ENCODE peak calls at places on chromosomes 11 and 22, in seven cellular contexts. B is cardiac fibroblast, W is AG04449, G is heart right ventricle, O is foreskin fibroblast, N is HFF-Myc, Z is AG10803. Q is an unnamed sample.

GRCh38 chr11:426851-427250 is 12.1 kb upstream of the SIGIRR start:
- DNase-seq in B (no peak), W (no peak), G (no peak), O (no peak), N (no peak), Z (no peak), Q (no peak)

GRCh38 chr11:119024430-119025098 is 6.0 kb downstream of the TRAPPC4 start:
- DNase-seq in B (no peak), W (no peak), G (peak), O (no peak), N (no peak), Z (no peak), Q (no peak)

GRCh38 chr11:75275581-75275980 is 35.0 kb downstream of the TPBGL start:
- DNase-seq in B (no peak), W (no peak), G (no peak), O (no peak), N (no peak), Z (no peak), Q (no peak)

GRCh38 chr11:114309517-114309916 is 13.3 kb downstream of the NNMT start:
- DNase-seq in B (peak), W (no peak), G (no peak), O (no peak), N (no peak), Z (no peak), Q (no peak)

GRCh38 chr11:32434387-32435151 is 770 bp downstream of the WT1 start:
- DNase-seq in B (peak), W (no peak), G (peak), O (no peak), N (no peak), Z (no peak), Q (peak)

GRCh38 chr11:76791861-76792260 is 8.7 kb downstream of the TSKU start:
- DNase-seq in B (peak), W (no peak), G (no peak), O (peak), N (no peak), Z (peak), Q (no peak)

GRCh38 chr11:94457118-94458029 is 36.3 kb downstream of the MRE11 start:
- DNase-seq in B (peak), W (no peak), G (no peak), O (no peak), N (no peak), Z (no peak), Q (no peak)

GRCh38 chr11:2745511-2745910 is 45.7 kb upstream of the KCNQ1OT1 start:
- DNase-seq in B (no peak), W (no peak), G (no peak), O (no peak), N (no peak), Z (no peak), Q (peak)

GRCh38 chr22:44807915-44808690 is 55.7 kb downstream of the ARHGAP8 start:
- DNase-seq in B (no peak), W (no peak), G (no peak), O (no peak), N (no peak), Z (no peak), Q (peak)

GRCh38 chr22:18067548-18068341 is 10.0 kb upstream of the PEX26 start:
- DNase-seq in B (no peak), W (no peak), G (no peak), O (no peak), N (no peak), Z (peak), Q (no peak)

GRCh38 chr11:123166095-123166559 is 28.9 kb downstream of the CLMP start:
- DNase-seq in B (peak), W (peak), G (peak), O (no peak), N (no peak), Z (peak), Q (peak)

GRCh38 chr11:85884581-85885021 is 29.4 kb downstream of the CCDC83 start:
- DNase-seq in B (no peak), W (no peak), G (no peak), O (no peak), N (no peak), Z (peak), Q (peak)

GRCh38 chr22:43827926-43828710 is 16.0 kb upstream of the EFCAB6 start:
- DNase-seq in B (no peak), W (no peak), G (no peak), O (no peak), N (no peak), Z (no peak), Q (no peak)

GRCh38 chr11:128893578-128894295 is 2.6 kb downstream of the KCNJ5 start:
- DNase-seq in B (no peak), W (no peak), G (no peak), O (no peak), N (no peak), Z (no peak), Q (no peak)

GRCh38 chr22:25898707-25899365 is 156.8 kb downstream of the MYO18B start:
- DNase-seq in B (peak), W (no peak), G (no peak), O (no peak), N (no peak), Z (no peak), Q (no peak)

GRCh38 chr11:130849215-130849568 is 67.1 kb downstream of the SNX19 start:
- DNase-seq in B (peak), W (peak), G (no peak), O (peak), N (peak), Z (peak), Q (no peak)

GRCh38 chr22:47775686-47776085 is 1013.2 kb downstream of the TBC1D22A start:
- DNase-seq in B (no peak), W (no peak), G (no peak), O (no peak), N (no peak), Z (no peak), Q (no peak)

GRCh38 chr11:78465169-78465942 is 47.7 kb upstream of the GAB2 start:
- DNase-seq in B (no peak), W (no peak), G (no peak), O (no peak), N (no peak), Z (no peak), Q (no peak)

GRCh38 chr11:125948278-125949051 is 2.6 kb downstream of the VSIG10L2 start:
- DNase-seq in B (no peak), W (no peak), G (no peak), O (no peak), N (no peak), Z (no peak), Q (no peak)

GRCh38 chr11:117586392-117586791 is 210.6 kb downstream of the DSCAML1 start:
- DNase-seq in B (no peak), W (no peak), G (no peak), O (no peak), N (no peak), Z (no peak), Q (no peak)

GRCh38 chr11:78187366-78188011 is 937 bp downstream of the KCTD21 start:
- DNase-seq in B (no peak), W (no peak), G (no peak), O (peak), N (no peak), Z (no peak), Q (no peak)

GRCh38 chr11:113664981-113665710 is 41.0 kb downstream of the TMPRSS5 start:
- DNase-seq in B (no peak), W (no peak), G (no peak), O (no peak), N (no peak), Z (no peak), Q (no peak)

GRCh38 chr11:118476676-118477075 is 40.4 kb downstream of the KMT2A start:
- DNase-seq in B (peak), W (no peak), G (no peak), O (peak), N (no peak), Z (peak), Q (no peak)

GRCh38 chr11:9260182-9261146 is 4.7 kb downstream of the DENND5A start:
- DNase-seq in B (peak), W (no peak), G (no peak), O (no peak), N (no peak), Z (no peak), Q (no peak)
- TF ChIP-seq CTCF in B (peak), W (no peak), G (peak), O (peak), N (peak), Z (peak), Q (no peak)

GRCh38 chr22:49026476-49027121 is 801.1 kb downstream of the BRD1 start:
- DNase-seq in B (no peak), W (no peak), G (no peak), O (no peak), N (no peak), Z (no peak), Q (no peak)
- TF ChIP-seq CTCF in B (no peak), W (no peak), G (no peak), O (no peak), N (no peak), Z (no peak), Q (peak)

GRCh38 chr11:17217395-17217794 is 9.6 kb upstream of the PIK3C2A start:
- DNase-seq in B (no peak), W (no peak), G (no peak), O (no peak), N (no peak), Z (no peak), Q (no peak)
- TF ChIP-seq CTCF in B (no peak), W (no peak), G (no peak), O (no peak), N (no peak), Z (no peak), Q (no peak)

DNA sequence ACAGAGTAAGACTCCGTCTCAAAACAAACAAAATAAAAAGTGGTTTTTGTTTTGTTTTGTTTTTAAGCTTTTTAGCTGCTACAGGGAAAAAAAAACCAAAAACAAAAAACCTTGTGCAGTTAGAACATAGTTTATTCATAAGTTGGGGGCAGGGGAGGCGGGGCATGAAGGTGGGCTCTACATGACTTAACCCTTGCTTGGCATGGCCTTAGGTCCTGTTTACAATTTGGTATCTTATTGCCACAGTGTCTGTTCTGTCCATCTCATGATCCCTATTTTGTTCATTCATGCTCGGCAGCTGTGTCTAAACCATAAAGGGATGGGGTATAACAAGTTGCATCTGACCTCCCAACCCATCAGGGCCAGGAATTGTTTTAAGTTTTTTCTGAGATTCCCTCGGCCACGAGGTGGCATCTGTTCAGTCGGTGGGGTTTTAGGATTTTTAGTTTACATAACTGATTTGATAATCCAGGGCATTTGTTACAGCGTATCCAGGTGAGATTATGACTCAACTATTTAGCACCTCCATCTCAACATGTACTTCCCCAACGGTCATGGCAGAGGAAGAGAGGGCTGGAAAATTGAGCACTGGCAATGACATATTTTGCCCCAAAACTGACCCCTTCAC is 6.9 kb downstream of the AP5B1 start:
- DNase-seq in B (no peak), W (no peak), G (no peak), O (no peak), N (no peak), Z (no peak), Q (no peak)
- TF ChIP-seq CTCF in B (no peak), W (no peak), G (no peak), O (no peak), N (no peak), Z (peak), Q (no peak)

DNA sequence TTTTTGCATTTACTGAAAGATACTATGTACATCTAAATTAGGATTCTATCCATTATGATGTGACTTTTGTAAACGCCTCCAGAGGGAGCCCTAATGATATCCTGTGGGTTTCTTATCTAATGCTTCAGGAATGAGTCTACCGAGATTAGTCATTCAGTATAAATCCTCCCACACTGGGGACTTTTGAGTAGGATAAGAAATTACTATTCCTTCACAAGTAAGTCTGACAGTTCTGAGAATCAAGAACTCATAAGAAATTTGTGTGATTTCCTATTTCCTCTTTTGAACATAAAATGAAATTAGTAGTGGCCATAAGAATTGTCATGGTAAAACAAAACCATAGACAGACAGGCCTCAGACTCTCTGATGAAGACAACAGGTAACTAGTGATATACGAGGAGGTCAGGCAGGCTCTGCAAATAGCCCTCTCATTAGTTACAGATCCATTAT is 10.0 kb upstream of the OR5M1 start:
- DNase-seq in B (peak), W (no peak), G (no peak), O (no peak), N (peak), Z (peak), Q (no peak)
- TF ChIP-seq CTCF in B (peak), W (no peak), G (peak), O (peak), N (no peak), Z (peak), Q (peak)

GRCh38 chr22:38718414-38718813 is 12.7 kb downstream of the GTPBP1 start:
- DNase-seq in B (peak), W (no peak), G (no peak), O (peak), N (peak), Z (peak), Q (no peak)
- TF ChIP-seq CTCF in B (peak), W (peak), G (peak), O (peak), N (peak), Z (peak), Q (no peak)

GRCh38 chr22:22558972-22559603 is at the start of gene PRAME:
- DNase-seq in B (peak), W (no peak), G (no peak), O (no peak), N (no peak), Z (peak), Q (peak)
- TF ChIP-seq CTCF in B (peak), W (peak), G (peak), O (peak), N (peak), Z (peak), Q (peak)

DNA sequence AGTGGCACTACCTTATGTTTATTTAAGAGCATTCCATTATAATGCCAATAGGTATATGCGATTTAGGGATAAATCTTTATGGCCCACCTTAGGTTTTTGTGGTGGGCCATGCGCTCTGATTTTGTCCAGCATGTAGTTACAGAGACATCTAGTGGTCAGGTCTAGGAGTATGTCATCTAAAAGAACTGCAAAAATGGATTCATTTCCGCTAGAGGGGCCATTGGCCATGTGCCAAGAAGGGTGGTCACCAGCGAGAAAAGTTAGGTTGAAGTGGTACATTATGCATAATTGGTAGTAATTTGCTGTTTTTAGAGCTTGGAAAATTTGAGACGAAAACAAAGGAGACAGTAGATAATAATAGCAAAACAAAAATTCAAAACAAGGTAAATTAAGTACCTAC is 27.7 kb downstream of the LRRC4C start:
- DNase-seq in B (peak), W (no peak), G (no peak), O (no peak), N (no peak), Z (no peak), Q (peak)
- TF ChIP-seq CTCF in B (peak), W (no peak), G (peak), O (no peak), N (no peak), Z (no peak), Q (peak)